ENCODE peak calls at places on chromosomes 5 and 9, in five cellular contexts. D, G, V, T and X are unnamed samples.

GRCh38 chr9:77215874-77216273 is 38.5 kb downstream of the VPS13A start:
- DNase-seq in D (peak; percentile 27), T (no peak), V (peak; percentile 40), G (no peak), X (no peak)

GRCh38 chr9:109440797-109441287 is 57.3 kb downstream of the PTPN3 start:
- DNase-seq in V (peak; percentile 90), T (peak; percentile 74), G (peak; percentile 58), D (peak; percentile 90), X (peak; percentile 85)

GRCh38 chr5:130074820-130075219 is 170.6 kb downstream of the CHSY3 start:
- DNase-seq in G (no peak), T (no peak), D (no peak), V (no peak), X (no peak)

GRCh38 chr9:133848471-133848870 is 110.3 kb upstream of the SARDH start:
- DNase-seq in G (no peak), D (no peak), V (no peak), T (no peak), X (no peak)

GRCh38 chr5:136053336-136054121 is 24.7 kb downstream of the TGFBI start:
- DNase-seq in D (peak; percentile 98), G (peak; percentile 90), T (no peak), V (peak; percentile 79), X (peak; percentile 98)

GRCh38 chr5:114335391-114335790 is 26.5 kb upstream of the KCNN2 start:
- DNase-seq in T (no peak), D (no peak), V (no peak), G (no peak), X (no peak)

GRCh38 chr5:141234109-141234508 is 11.0 kb downstream of the PCDHB14 start:
- DNase-seq in V (peak; percentile 10), T (no peak), D (peak; percentile 7), G (no peak), X (no peak)

GRCh38 chr9:4640027-4640426 is 22.1 kb upstream of the PLPP6 start:
- DNase-seq in V (peak; percentile 46), G (peak; percentile 48), D (peak; percentile 35), T (peak; percentile 53), X (peak; percentile 38)

GRCh38 chr5:88690619-88691560 is 192.1 kb downstream of the MEF2C start:
- DNase-seq in T (peak; percentile 81), V (peak; percentile 71), G (peak; percentile 79), D (peak; percentile 56), X (peak; percentile 61)

GRCh38 chr9:131517761-131518190 is 13.3 kb downstream of the UCK1 start:
- DNase-seq in V (no peak), T (no peak), D (no peak), G (no peak), X (no peak)

GRCh38 chr9:70260606-70261005 is 1.8 kb downstream of the SMC5 start:
- DNase-seq in G (no peak), T (no peak), V (no peak), D (no peak), X (no peak)

GRCh38 chr5:160774006-160774405 is 78.0 kb downstream of the ATP10B start:
- DNase-seq in D (no peak), G (no peak), V (no peak), T (no peak), X (no peak)

GRCh38 chr9:272251-273213 is 57.9 kb downstream of the DOCK8 start:
- DNase-seq in T (no peak), V (no peak), D (no peak), G (no peak), X (peak; percentile 4)

GRCh38 chr9:34540826-34541225 is 18.0 kb upstream of the ENHO start:
- DNase-seq in V (peak; percentile 65), G (no peak), D (peak; percentile 62), T (peak; percentile 10), X (peak; percentile 62)

GRCh38 chr9:125521462-125522327 is 185.3 kb downstream of the MAPKAP1 start:
- DNase-seq in T (no peak), D (peak; percentile 98), G (no peak), V (peak; percentile 88), X (peak; percentile 65)

GRCh38 chr5:63250939-63251338 is 672.3 kb downstream of the LRRC70 start:
- DNase-seq in T (no peak), V (no peak), D (no peak), G (no peak), X (no peak)

GRCh38 chr5:34627794-34628193 is 28.3 kb upstream of the RAI14 start:
- DNase-seq in G (no peak), D (peak; percentile 63), T (no peak), V (peak; percentile 75), X (no peak)

GRCh38 chr5:109880907-109881685 is 191.4 kb downstream of the MAN2A1 start:
- DNase-seq in V (peak; percentile 14), T (no peak), D (no peak), G (no peak), X (no peak)

GRCh38 chr9:72149231-72149975 is at the start of gene GDA:
- DNase-seq in V (no peak), D (no peak), G (peak; percentile 66), T (no peak), X (peak; percentile 45)

GRCh38 chr9:95772320-95773060 is 103.0 kb upstream of the ERCC6L2 start:
- DNase-seq in T (no peak), G (peak; percentile 15), D (peak; percentile 56), V (peak; percentile 86), X (no peak)

GRCh38 chr5:14110680-14111079 is 32.5 kb upstream of the TRIO start:
- DNase-seq in V (peak; percentile 86), D (peak; percentile 99), G (no peak), T (no peak), X (peak; percentile 56)

GRCh38 chr5:10283927-10284635 is 23.6 kb downstream of the CMBL start:
- DNase-seq in D (peak; percentile 68), G (peak; percentile 89), T (peak; percentile 85), V (peak; percentile 84), X (peak; percentile 79)

DNA sequence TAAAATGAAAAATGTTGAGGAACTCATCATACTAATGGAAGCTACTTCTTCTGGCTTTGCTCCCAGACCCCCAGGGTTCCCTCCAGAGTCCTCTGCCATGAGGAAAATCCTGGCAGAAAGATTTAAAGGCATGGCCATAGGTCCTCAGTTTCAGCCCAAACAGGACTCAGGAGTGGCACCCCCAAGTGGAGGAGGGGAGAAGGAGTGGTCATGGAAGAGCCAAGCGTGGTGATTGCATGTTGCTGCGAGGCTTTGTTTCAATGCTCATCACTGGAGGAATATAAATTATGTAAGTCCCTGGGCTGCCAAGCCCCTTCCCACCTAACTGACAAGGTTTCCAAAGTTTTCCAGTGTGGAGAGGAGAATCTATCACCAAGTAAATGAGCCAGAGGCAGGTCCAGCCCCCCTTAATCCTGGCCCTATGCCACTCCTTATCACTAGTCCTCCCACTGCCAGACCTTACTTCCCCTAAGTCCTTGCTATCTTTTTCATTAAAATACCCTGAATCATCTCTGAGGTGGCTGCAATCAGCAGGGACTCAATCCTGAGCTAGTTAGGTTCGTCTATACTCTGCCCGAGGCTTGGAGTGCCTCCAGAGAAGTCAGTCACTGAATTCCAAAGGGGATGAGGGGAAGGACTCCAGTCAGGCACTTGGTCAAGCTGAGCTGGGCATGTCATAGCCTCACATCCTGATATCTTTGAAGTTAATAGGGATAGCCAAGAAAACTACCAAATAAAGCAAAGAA is 70.7 kb upstream of the TAF1L start:
- DNase-seq in T (no peak), V (peak; percentile 15), G (no peak), D (peak; percentile 41), X (peak; percentile 45)
- TF ChIP-seq CTCF in T (no peak), V (no peak), G (no peak), D (no peak), X (no peak)

DNA sequence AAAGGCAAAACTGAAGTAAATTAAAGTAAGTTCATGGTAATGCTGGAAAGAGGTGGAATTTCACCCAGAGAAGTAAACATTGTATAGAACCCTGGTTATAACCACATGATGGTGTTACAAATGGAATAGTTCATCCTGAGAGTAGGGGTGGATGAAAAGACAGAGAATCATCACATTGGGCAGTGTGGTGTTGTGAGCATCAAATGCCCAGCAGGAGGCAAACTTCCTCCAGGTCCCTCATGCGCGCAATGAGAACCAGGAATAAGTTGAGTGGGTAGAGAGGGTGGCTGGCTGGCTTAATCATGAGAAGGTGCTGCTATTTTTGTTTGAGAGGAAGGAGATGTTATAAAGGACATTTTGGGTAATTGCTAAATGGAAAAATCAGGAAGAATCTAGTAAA is 163.3 kb upstream of the HMHB1 start:
- DNase-seq in G (no peak), D (no peak), T (peak; percentile 6), V (no peak), X (peak; percentile 13)
- TF ChIP-seq CTCF in G (no peak), D (peak; percentile 22), T (peak; percentile 30), V (no peak), X (no peak)

DNA sequence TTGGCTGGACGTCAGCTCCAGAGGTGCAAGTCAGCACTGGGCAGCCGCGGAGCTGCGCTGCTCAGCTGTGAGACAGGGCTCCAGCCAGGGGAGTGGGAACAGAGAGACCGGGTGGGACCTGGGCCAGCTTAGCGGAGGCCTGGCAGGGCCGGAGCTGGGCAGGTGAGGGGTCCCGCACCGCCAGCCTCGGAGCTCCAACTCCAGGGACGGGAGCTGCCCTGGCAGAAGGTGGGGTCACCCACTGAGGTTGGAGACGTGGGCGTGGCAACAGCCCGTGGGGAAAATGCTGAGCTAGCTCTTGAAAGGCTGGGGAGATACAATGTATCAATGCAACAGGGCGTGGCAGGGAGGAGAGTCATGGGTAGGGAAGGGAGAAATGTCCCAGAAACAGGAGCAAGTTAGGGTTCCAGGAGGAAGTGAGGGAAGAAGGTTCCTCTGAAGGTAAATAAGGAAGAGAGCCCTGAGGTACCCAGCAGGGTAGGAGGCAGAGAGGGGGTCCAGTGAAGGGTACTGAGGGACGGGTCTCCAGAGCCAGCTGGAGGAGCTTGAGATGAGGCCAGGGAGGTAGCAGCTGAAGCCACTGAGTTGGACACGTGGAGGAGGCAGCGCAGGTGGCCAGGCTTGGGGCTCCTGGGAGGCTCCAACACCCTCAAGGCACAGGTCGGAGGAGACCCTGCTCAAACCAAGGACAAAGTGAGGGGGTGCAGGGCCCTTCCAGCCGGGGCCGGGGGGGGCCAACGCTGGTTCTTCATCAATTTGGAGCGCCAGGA is 736 bp upstream of the NKD2 start:
- DNase-seq in T (no peak), G (no peak), D (no peak), V (no peak), X (no peak)
- TF ChIP-seq CTCF in T (no peak), G (no peak), D (no peak), V (no peak), X (no peak)

GRCh38 chr9:106915851-106916250 is 52.9 kb downstream of the ZNF462 start:
- DNase-seq in T (no peak), G (no peak), V (no peak), D (no peak), X (no peak)

GRCh38 chr9:106918825-106919509 is 56.0 kb downstream of the ZNF462 start:
- DNase-seq in D (no peak), T (no peak), G (no peak), V (no peak), X (no peak)

GRCh38 chr9:106916491-106917235 is 53.7 kb downstream of the ZNF462 start:
- DNase-seq in G (peak; percentile 54), D (peak; percentile 80), V (peak; percentile 82), T (no peak), X (peak; percentile 85)

DNA sequence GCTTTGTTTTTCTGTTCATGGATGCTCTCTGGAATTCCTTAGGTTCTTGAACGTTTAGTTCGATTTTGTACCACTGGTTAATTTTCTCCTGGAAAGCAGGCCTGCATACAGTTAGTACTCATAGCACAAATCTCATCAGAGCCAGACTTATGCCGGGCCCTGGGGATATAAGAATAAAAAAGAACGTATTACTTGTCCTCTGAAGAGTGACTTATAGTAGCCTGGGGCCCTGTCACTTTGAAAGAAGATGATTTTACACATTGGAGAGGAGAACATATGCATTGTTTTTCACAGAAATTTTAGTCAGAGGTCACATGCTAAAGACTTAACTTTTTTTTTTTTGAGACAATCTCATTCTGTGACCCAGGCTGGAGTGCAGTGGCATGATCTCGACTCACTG is 50.3 kb downstream of the ZNF462 start:
- DNase-seq in V (no peak), T (no peak), G (no peak), D (no peak), X (no peak)
- TF ChIP-seq CTCF in V (no peak), T (no peak), G (no peak), D (no peak), X (no peak)